ENCODE peak calls at places on chromosomes 16 and 17, in seven cellular contexts. I is Peyer's patch, L is endodermal cell, W is PC-3, K is cardiac muscle cell, H is pancreas, J is heart left ventricle. G is an unnamed sample. For H3K27me3, the result is how much of the 10 kb centered on the place peaks cover.

GRCh38 chr17:2214887-2215615 is 88.5 kb downstream of the SMG6 start:
- DNase-seq in H (no peak), J (peak), W (no peak), L (no peak), I (peak), K (peak), G (no peak)

GRCh38 chr17:56636276-56636675 is 42.8 kb downstream of the NOG start:
- DNase-seq in J (no peak), L (no peak), I (no peak), W (peak), K (no peak), H (no peak), G (no peak)

GRCh38 chr16:30570621-30571443 is 682 bp downstream of the ZNF688 start:
- DNase-seq in K (peak), L (peak), I (no peak), W (no peak), J (peak), H (peak), G (no peak)

GRCh38 chr16:30985401-30986128 is 558 bp downstream of the HSD3B7 start:
- DNase-seq in K (no peak), L (peak), J (no peak), H (peak), W (peak), I (peak), G (peak)

GRCh38 chr16:62077998-62078397 is 41.8 kb upstream of the CDH8 start:
- DNase-seq in I (no peak), H (no peak), W (peak), K (no peak), J (no peak), L (peak), G (peak)

GRCh38 chr16:84233748-84234147 is 6.1 kb downstream of the KCNG4 start:
- DNase-seq in L (no peak), K (no peak), I (no peak), H (no peak), J (no peak), W (no peak), G (no peak)

GRCh38 chr17:19744922-19745757 is 3.0 kb downstream of the ALDH3A1 start:
- DNase-seq in L (peak), J (peak), K (peak), W (peak), I (peak), H (peak), G (peak)

GRCh38 chr17:5780476-5780875 is 196.2 kb upstream of the NLRP1 start:
- DNase-seq in W (peak), L (peak), H (no peak), I (no peak), J (no peak), K (peak), G (peak)

GRCh38 chr17:19645608-19646250 is 2.8 kb upstream of the ALDH3A2 start:
- DNase-seq in W (peak), I (peak), L (peak), J (peak), K (peak), H (no peak), G (no peak)

GRCh38 chr17:40318835-40319332 is 9.9 kb downstream of the RARA start:
- DNase-seq in H (peak), W (no peak), L (peak), J (peak), I (peak), K (no peak), G (no peak)
- TF ChIP-seq CTCF in H (no peak), W (no peak), L (peak), J (peak), I (peak), K (peak), G (no peak)

GRCh38 chr16:85552980-85553435 is 60.1 kb upstream of the GSE1 start:
- DNase-seq in H (no peak), W (no peak), I (no peak), J (no peak), K (no peak), L (no peak), G (no peak)

GRCh38 chr16:85554114-85554790 is 58.9 kb upstream of the GSE1 start:
- DNase-seq in L (peak), K (peak), I (peak), W (peak), H (no peak), J (peak), G (peak)

GRCh38 chr16:85551319-85551978 is 61.7 kb upstream of the GSE1 start:
- DNase-seq in H (peak), K (no peak), I (no peak), W (no peak), L (peak), J (peak), G (no peak)

GRCh38 chr16:85554791-85555548 is 58.2 kb upstream of the GSE1 start:
- DNase-seq in W (peak), J (peak), I (peak), H (peak), L (no peak), K (peak), G (peak)

DNA sequence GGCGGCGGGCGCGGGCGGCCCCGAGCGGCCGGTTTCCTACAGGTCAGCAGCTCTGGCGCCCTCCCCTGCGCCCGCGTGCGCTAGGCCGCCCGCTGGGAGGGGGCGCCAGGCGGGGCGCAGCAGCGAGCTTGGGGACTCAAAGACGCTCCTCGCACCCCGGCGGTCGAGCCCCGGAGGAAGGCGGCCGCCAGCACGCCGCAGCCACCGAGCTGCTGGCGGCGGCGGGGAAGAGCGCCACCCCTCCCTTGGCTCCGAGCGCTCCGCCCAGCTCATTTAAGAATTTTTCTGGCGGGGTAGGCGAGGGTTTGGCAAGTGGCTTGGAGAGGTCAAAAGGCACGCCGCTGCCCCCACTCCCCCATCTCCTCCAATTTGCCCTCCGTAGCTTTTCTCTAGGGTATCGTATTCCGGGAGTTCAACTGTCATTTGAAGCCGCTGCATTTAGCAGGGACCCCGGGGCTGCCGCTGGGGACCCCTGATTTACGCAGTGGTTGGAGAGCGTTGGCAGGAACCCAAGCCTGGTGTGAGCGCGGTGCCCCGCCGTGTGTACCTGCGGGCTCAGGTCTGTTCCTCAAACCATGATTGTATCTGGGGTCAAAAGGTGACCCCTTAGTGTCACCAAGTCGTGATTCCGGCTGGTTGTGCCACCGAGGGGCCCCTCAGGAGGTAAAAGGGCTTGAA is 59.5 kb upstream of the GSE1 start:
- DNase-seq in H (peak), K (peak), I (peak), L (peak), J (peak), W (peak), G (no peak)
- H3K27me3 ChIP-seq in H (under half), K (under half), I (under half), L (under half), J (under half), W (under half), G (under half)

DNA sequence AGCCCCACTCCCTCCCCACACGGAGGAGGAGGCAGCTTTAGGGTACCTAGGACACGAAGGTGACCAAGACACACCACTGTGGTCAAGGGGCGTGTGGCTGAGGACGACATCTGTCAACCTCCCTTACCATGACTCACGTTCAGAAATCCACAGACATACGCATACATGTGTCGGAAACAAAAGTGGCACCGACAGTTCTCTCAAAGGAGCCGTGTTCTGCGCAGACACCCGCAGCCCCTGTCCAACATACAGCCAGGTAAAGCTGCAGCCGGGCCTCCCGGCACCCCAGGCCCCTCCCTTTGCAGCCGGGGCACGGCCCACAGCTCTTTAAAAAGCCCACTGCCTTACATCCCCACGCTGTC is 40.4 kb upstream of the KLHDC4 start:
- DNase-seq in H (no peak), J (no peak), I (no peak), K (no peak), W (peak), L (no peak), G (peak)
- TF ChIP-seq CTCF in H (no peak), J (no peak), I (no peak), K (no peak), W (no peak), L (no peak), G (no peak)

GRCh38 chr17:35489944-35490343 is 41.4 kb upstream of the SLFN13 start:
- DNase-seq in W (no peak), H (no peak), L (peak), J (no peak), I (no peak), K (no peak), G (no peak)
- H3K27me3 ChIP-seq in W (half or more), H (half or more), L (half or more), J (half or more), I (under half), K (half or more), G (half or more)

GRCh38 chr17:38507436-38507835 is 79.2 kb downstream of the ARHGAP23 start:
- DNase-seq in J (no peak), L (no peak), K (no peak), W (no peak), H (no peak), I (no peak), G (no peak)
- TF ChIP-seq CTCF in J (no peak), L (no peak), K (no peak), W (no peak), H (no peak), I (no peak), G (no peak)

GRCh38 chr16:16067127-16067526 is 117.7 kb downstream of the ABCC1 start:
- DNase-seq in K (no peak), L (no peak), J (no peak), I (no peak), W (no peak), H (no peak), G (no peak)

GRCh38 chr16:16073884-16074781 is 124.7 kb downstream of the ABCC1 start:
- DNase-seq in L (peak), H (no peak), I (no peak), K (peak), W (no peak), J (no peak), G (no peak)

GRCh38 chr16:16076400-16076901 is 127.0 kb downstream of the ABCC1 start:
- DNase-seq in L (no peak), K (no peak), H (no peak), W (no peak), J (no peak), I (no peak), G (no peak)

GRCh38 chr16:16075463-16076399 is 126.3 kb downstream of the ABCC1 start:
- DNase-seq in I (peak), H (no peak), L (no peak), W (no peak), K (peak), J (peak), G (no peak)

GRCh38 chr16:16071631-16072244 is 122.3 kb downstream of the ABCC1 start:
- DNase-seq in J (peak), W (no peak), L (peak), H (no peak), K (peak), I (no peak), G (no peak)
- H3K27me3 ChIP-seq in J (under half), W (under half), L (under half), H (under half), K (under half), I (under half), G (under half)

DNA sequence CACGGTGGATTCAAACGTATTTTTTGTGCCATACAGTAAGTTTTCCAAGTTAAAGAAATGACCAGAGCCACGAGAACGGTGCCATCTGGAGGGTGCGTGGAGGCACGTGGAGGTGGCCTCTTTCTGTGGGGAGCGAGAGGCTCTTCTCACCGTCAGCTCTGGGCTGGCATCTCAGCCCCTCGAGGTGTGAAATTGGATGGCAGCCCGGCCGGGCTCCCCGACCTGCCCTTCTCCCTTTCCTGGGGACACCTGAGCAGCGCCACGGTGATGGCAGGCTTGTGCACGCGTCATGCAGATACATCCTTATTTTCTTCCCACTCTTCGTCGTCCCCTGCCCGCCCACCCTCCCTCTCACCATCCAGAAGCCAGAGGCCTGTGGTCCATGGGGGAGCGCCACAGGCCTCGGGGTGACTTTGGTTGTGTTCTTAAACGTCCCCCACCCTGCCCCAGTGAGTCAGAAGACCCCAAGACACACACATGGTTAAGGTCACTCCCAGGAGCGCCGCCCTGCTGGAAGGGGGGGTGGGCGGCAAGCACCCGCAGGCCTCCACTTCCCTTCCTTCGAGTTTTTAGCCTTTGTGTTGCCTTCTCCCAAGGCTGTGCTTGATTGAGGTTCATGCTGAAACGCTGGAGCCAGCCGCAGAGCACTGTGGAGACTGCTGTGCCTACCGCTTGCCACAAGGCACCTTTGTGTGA is 109.4 kb downstream of the BANP start:
- DNase-seq in J (peak), L (no peak), K (no peak), I (no peak), H (no peak), W (no peak), G (no peak)
- TF ChIP-seq CTCF in J (no peak), L (peak), K (no peak), I (no peak), H (no peak), W (peak), G (peak)

GRCh38 chr16:6863135-6863534 is 469.5 kb upstream of the RBFOX1 start:
- DNase-seq in H (no peak), K (no peak), J (no peak), I (no peak), L (peak), W (no peak), G (no peak)

GRCh38 chr16:6864670-6865069 is 468.0 kb upstream of the RBFOX1 start:
- DNase-seq in H (no peak), L (no peak), W (no peak), I (no peak), J (no peak), K (no peak), G (no peak)

GRCh38 chr16:6864244-6864643 is 468.4 kb upstream of the RBFOX1 start:
- DNase-seq in H (no peak), J (no peak), W (no peak), K (no peak), L (no peak), I (no peak), G (no peak)

GRCh38 chr16:6862058-6862457 is 470.6 kb upstream of the RBFOX1 start:
- DNase-seq in L (no peak), K (no peak), I (no peak), H (no peak), J (no peak), W (no peak), G (no peak)

GRCh38 chr16:6861136-6861535 is 471.5 kb upstream of the RBFOX1 start:
- DNase-seq in W (no peak), J (no peak), K (no peak), L (peak), H (no peak), I (no peak), G (no peak)
- H3K27me3 ChIP-seq in W (under half), J (under half), K (under half), L (half or more), H (under half), I (under half), G (under half)

DNA sequence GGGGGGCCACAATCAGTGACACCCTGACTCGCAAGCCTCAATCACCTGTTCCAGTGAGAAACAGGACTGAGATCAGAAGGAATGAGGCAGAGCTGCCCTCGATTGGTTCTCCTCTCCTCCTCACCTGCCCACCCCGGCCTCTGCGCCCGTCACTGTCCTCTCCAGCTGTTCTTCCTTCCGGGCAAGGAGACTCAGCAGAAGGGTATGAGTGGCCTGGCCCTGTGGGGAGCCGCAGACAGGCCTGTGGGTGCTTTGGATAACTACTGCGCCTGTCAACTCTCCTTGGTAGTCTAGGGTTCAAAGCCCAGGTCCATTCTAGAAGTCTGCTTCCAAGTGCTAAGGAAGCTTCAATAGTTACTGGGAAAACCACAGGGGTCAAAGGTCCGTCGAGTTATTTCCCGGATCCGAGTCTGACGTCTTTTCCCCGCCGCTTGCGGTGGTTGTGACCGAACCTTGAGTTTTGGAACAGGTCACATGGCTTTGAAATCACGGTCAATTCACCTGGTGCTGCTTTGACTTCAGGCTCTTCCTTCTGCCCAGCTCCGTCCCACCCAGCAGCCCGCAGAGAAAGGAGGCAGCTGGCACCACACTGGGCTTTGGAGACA is 8.3 kb downstream of the CARD14 start:
- DNase-seq in I (peak), L (no peak), W (no peak), J (no peak), K (no peak), H (no peak), G (no peak)
- TF ChIP-seq CTCF in I (no peak), L (no peak), W (no peak), J (no peak), K (no peak), H (no peak), G (no peak)

DNA sequence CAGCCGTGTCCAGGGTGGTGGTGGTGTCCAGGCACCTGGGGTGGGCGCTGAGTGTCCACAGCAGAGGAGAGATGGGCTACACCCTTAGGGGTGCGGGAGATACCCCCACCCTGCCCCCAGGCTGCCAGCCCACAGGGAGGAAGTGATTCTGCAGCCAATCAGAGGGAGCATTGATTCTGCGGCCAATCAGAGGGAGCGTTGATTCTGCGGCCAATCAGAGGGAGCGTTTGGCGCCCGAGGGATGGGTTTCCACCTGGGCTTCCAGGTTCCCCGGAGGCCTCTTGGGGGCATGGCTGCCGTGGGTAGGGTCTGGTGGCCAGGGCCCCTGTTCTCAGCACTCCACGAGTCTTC is 28.2 kb upstream of the ACSF3 start:
- DNase-seq in L (no peak), K (no peak), J (no peak), I (peak), H (no peak), W (no peak), G (no peak)
- H3K27me3 ChIP-seq in L (under half), K (under half), J (under half), I (under half), H (under half), W (under half), G (under half)